ENCODE peak calls at places on chromosome 9, in four cellular contexts. C is NCI-H345, O is fibroblast of lung, U is fibroblast of pulmonary artery. D is an unnamed sample.

GRCh38 chr9:16673171-16673570 is 197.3 kb downstream of the BNC2 start:
- DNase-seq in C (no peak), O (no peak), U (no peak), D (no peak)

GRCh38 chr9:80012557-80013330 is 441.0 kb downstream of the TLE4 start:
- DNase-seq in C (no peak), O (no peak), U (no peak), D (no peak)

GRCh38 chr9:116760636-116761035 is 73.5 kb downstream of the TRIM32 start:
- DNase-seq in C (no peak), O (no peak), U (no peak), D (no peak)

GRCh38 chr9:74533253-74533652 is 36.1 kb downstream of the RORB start:
- DNase-seq in C (no peak), O (no peak), U (no peak), D (no peak)

GRCh38 chr9:111294691-111295451 is 35.2 kb downstream of the OR2K2 start:
- DNase-seq in C (no peak), O (no peak), U (no peak), D (no peak)

GRCh38 chr9:18976368-18977238 is 56.4 kb downstream of the SAXO1 start:
- DNase-seq in C (no peak), O (peak; percentile 89), U (peak; percentile 52), D (no peak)

GRCh38 chr9:82419827-82420486 is 431.4 kb downstream of the SPATA31D1 start:
- DNase-seq in C (no peak), O (no peak), U (no peak), D (no peak)

GRCh38 chr9:88809836-88810235 is 181.4 kb upstream of the S1PR3 start:
- DNase-seq in C (no peak), O (peak; percentile 86), U (no peak), D (no peak)

GRCh38 chr9:21710792-21711191 is 91.6 kb upstream of the MTAP start:
- DNase-seq in C (no peak), O (peak; percentile 18), U (peak; percentile 20), D (no peak)

GRCh38 chr9:118891213-118891612 is 478.0 kb downstream of the BRINP1 start:
- DNase-seq in C (no peak), O (no peak), U (no peak), D (no peak)

GRCh38 chr9:75601280-75601679 is 289.2 kb upstream of the PCSK5 start:
- DNase-seq in C (no peak), O (no peak), U (no peak), D (no peak)

GRCh38 chr9:127989094-127989493 is 8.3 kb upstream of the EEIG1 start:
- DNase-seq in C (no peak), O (no peak), U (no peak), D (no peak)

GRCh38 chr9:117435630-117436261 is 20.9 kb upstream of the ASTN2 start:
- DNase-seq in C (no peak), O (no peak), U (no peak), D (no peak)

GRCh38 chr9:127083598-127083997 is 38.8 kb downstream of the ANGPTL2 start:
- DNase-seq in C (no peak), O (no peak), U (no peak), D (no peak)

GRCh38 chr9:123168526-123168925 is 99.9 kb downstream of the STRBP start:
- DNase-seq in C (no peak), O (no peak), U (no peak), D (no peak)

GRCh38 chr9:94864183-94864582 is 137.7 kb downstream of the AOPEP start:
- DNase-seq in C (no peak), O (peak; percentile 39), U (no peak), D (no peak)

GRCh38 chr9:2613730-2614271 is 7.8 kb upstream of the VLDLR start:
- DNase-seq in C (peak; percentile 93), O (no peak), U (no peak), D (no peak)

GRCh38 chr9:123396007-123396511 is 40.1 kb downstream of the CRB2 start:
- DNase-seq in C (no peak), O (no peak), U (no peak), D (no peak)

GRCh38 chr9:135522931-135523330 is 1.7 kb downstream of the LCN1 start:
- DNase-seq in C (no peak), O (no peak), U (no peak), D (no peak)

GRCh38 chr9:16138961-16139441 is 586.2 kb downstream of the CCDC171 start:
- DNase-seq in C (no peak), O (peak; percentile 86), U (peak; percentile 87), D (no peak)

GRCh38 chr9:116465591-116466288 is 221.4 kb upstream of the TRIM32 start:
- DNase-seq in C (no peak), O (no peak), U (no peak), D (no peak)

GRCh38 chr9:116100711-116101111 is 52.9 kb upstream of the PAPPA start:
- DNase-seq in C (no peak), O (peak; percentile 57), U (peak; percentile 77), D (no peak)

GRCh38 chr9:18490591-18491370 is 16.8 kb downstream of the ADAMTSL1 start:
- DNase-seq in C (no peak), O (peak; percentile 97), U (peak; percentile 98), D (peak; percentile 96)

GRCh38 chr9:73667749-73668148 is 516.1 kb downstream of the ANXA1 start:
- DNase-seq in C (no peak), O (no peak), U (no peak), D (no peak)

GRCh38 chr9:131677051-131677444 is 62.8 kb downstream of the RAPGEF1 start:
- DNase-seq in C (no peak), O (no peak), U (peak; percentile 45), D (peak; percentile 59)

GRCh38 chr9:76581752-76582151 is 122.8 kb downstream of the GCNT1 start:
- DNase-seq in C (no peak), O (no peak), U (no peak), D (no peak)

GRCh38 chr9:26689041-26689440 is 203.6 kb downstream of the CAAP1 start:
- DNase-seq in C (no peak), O (no peak), U (no peak), D (no peak)

GRCh38 chr9:135604437-135605237 is 34.7 kb downstream of the GLT6D1 start:
- DNase-seq in C (peak; percentile 40), O (no peak), U (no peak), D (no peak)

GRCh38 chr9:91431485-91431884 is 7.9 kb upstream of the NFIL3 start:
- DNase-seq in C (no peak), O (no peak), U (no peak), D (no peak)

GRCh38 chr9:96183751-96184150 is 118.2 kb downstream of the HSD17B3 start:
- DNase-seq in C (no peak), O (no peak), U (no peak), D (no peak)

GRCh38 chr9:5509573-5509972 is 758 bp upstream of the PDCD1LG2 start:
- DNase-seq in C (no peak), O (peak; percentile 91), U (peak; percentile 97), D (peak; percentile 93)

GRCh38 chr9:112041536-112042243 is 133.4 kb downstream of the SUSD1 start:
- DNase-seq in C (no peak), O (peak; percentile 94), U (peak; percentile 99), D (peak; percentile 91)

D was measured in dermis blood vessel endothelial cell.